ENCODE peak calls at places on chromosome 16, in six cellular contexts. One of them, this sample, is unnamed.

GRCh38 chr16:64975821-64976220 is 146.0 kb downstream of the CDH11 start:
- DNase-seq in esophagus muscularis mucosa: no peak
- DNase-seq in ovary: no peak
- DNase-seq in body of pancreas: no peak
- DNase-seq in breast epithelium: no peak
- DNase-seq in uterus: no peak
- DNase-seq in this sample: no peak

GRCh38 chr16:56411624-56412023 is 13.7 kb downstream of the AMFR start:
- DNase-seq in esophagus muscularis mucosa: no peak
- DNase-seq in ovary: no peak
- DNase-seq in body of pancreas: no peak
- DNase-seq in breast epithelium: no peak
- DNase-seq in uterus: no peak
- DNase-seq in this sample: no peak

GRCh38 chr16:67542464-67542863 is 13.8 kb downstream of the RIPOR1 start:
- DNase-seq in esophagus muscularis mucosa: no peak
- DNase-seq in ovary: no peak
- DNase-seq in body of pancreas: peak
- DNase-seq in breast epithelium: no peak
- DNase-seq in uterus: peak
- DNase-seq in this sample: no peak

GRCh38 chr16:57036315-57036714 is 47.0 kb downstream of the NLRC5 start:
- DNase-seq in esophagus muscularis mucosa: no peak
- DNase-seq in ovary: no peak
- DNase-seq in body of pancreas: no peak
- DNase-seq in breast epithelium: no peak
- DNase-seq in uterus: no peak
- DNase-seq in this sample: no peak

GRCh38 chr16:61432421-61432820 is 603.8 kb downstream of the CDH8 start:
- DNase-seq in esophagus muscularis mucosa: no peak
- DNase-seq in ovary: no peak
- DNase-seq in body of pancreas: no peak
- DNase-seq in breast epithelium: no peak
- DNase-seq in uterus: no peak
- DNase-seq in this sample: no peak

GRCh38 chr16:54938351-54939346 is 8.0 kb downstream of the IRX5 start:
- DNase-seq in esophagus muscularis mucosa: peak
- DNase-seq in ovary: no peak
- DNase-seq in body of pancreas: no peak
- DNase-seq in breast epithelium: peak
- DNase-seq in uterus: no peak
- DNase-seq in this sample: no peak

GRCh38 chr16:84703671-84704070 is 3.9 kb downstream of the USP10 start:
- DNase-seq in esophagus muscularis mucosa: no peak
- DNase-seq in ovary: no peak
- DNase-seq in body of pancreas: no peak
- DNase-seq in breast epithelium: no peak
- DNase-seq in uterus: no peak
- DNase-seq in this sample: no peak

GRCh38 chr16:2955438-2955778 is 8.7 kb upstream of the KREMEN2 start:
- DNase-seq in esophagus muscularis mucosa: no peak
- DNase-seq in ovary: no peak
- DNase-seq in body of pancreas: no peak
- DNase-seq in breast epithelium: no peak
- DNase-seq in uterus: no peak
- DNase-seq in this sample: no peak

GRCh38 chr16:17345043-17345442 is 125.7 kb downstream of the XYLT1 start:
- DNase-seq in esophagus muscularis mucosa: peak
- DNase-seq in ovary: no peak
- DNase-seq in body of pancreas: peak
- DNase-seq in breast epithelium: no peak
- DNase-seq in uterus: peak
- DNase-seq in this sample: no peak

GRCh38 chr16:69936252-69936651 is 14.9 kb upstream of the CLEC18A start:
- DNase-seq in esophagus muscularis mucosa: no peak
- DNase-seq in ovary: peak
- DNase-seq in body of pancreas: no peak
- DNase-seq in breast epithelium: no peak
- DNase-seq in uterus: no peak
- DNase-seq in this sample: no peak

GRCh38 chr16:6891486-6891885 is 441.2 kb upstream of the RBFOX1 start:
- DNase-seq in esophagus muscularis mucosa: peak
- DNase-seq in ovary: no peak
- DNase-seq in body of pancreas: no peak
- DNase-seq in breast epithelium: no peak
- DNase-seq in uterus: no peak
- DNase-seq in this sample: no peak

GRCh38 chr16:65392831-65393565 is 271.1 kb upstream of the CDH11 start:
- DNase-seq in esophagus muscularis mucosa: no peak
- DNase-seq in ovary: no peak
- DNase-seq in body of pancreas: no peak
- DNase-seq in breast epithelium: no peak
- DNase-seq in uterus: no peak
- DNase-seq in this sample: no peak

GRCh38 chr16:88303890-88304819 is 78.6 kb upstream of the ZNF469 start:
- DNase-seq in esophagus muscularis mucosa: no peak
- DNase-seq in ovary: peak
- DNase-seq in body of pancreas: peak
- DNase-seq in breast epithelium: no peak
- DNase-seq in uterus: peak
- DNase-seq in this sample: peak

GRCh38 chr16:25126820-25127232 is 15.3 kb downstream of the LCMT1 start:
- DNase-seq in esophagus muscularis mucosa: no peak
- DNase-seq in ovary: no peak
- DNase-seq in body of pancreas: peak
- DNase-seq in breast epithelium: no peak
- DNase-seq in uterus: peak
- DNase-seq in this sample: no peak

GRCh38 chr16:66467611-66468010 is 40.5 kb downstream of the BEAN1 start:
- DNase-seq in esophagus muscularis mucosa: no peak
- DNase-seq in ovary: peak
- DNase-seq in body of pancreas: no peak
- DNase-seq in breast epithelium: no peak
- DNase-seq in uterus: no peak
- DNase-seq in this sample: no peak

GRCh38 chr16:86708431-86708830 is 130.1 kb downstream of the FOXL1 start:
- DNase-seq in esophagus muscularis mucosa: no peak
- DNase-seq in ovary: no peak
- DNase-seq in body of pancreas: no peak
- DNase-seq in breast epithelium: no peak
- DNase-seq in uterus: no peak
- DNase-seq in this sample: no peak

GRCh38 chr16:86707581-86707980 is 129.2 kb downstream of the FOXL1 start:
- DNase-seq in esophagus muscularis mucosa: no peak
- DNase-seq in ovary: no peak
- DNase-seq in body of pancreas: no peak
- DNase-seq in breast epithelium: no peak
- DNase-seq in uterus: no peak
- DNase-seq in this sample: no peak

GRCh38 chr16:86706726-86707125 is 128.4 kb downstream of the FOXL1 start:
- DNase-seq in esophagus muscularis mucosa: no peak
- DNase-seq in ovary: no peak
- DNase-seq in body of pancreas: no peak
- DNase-seq in breast epithelium: no peak
- DNase-seq in uterus: no peak
- DNase-seq in this sample: no peak

GRCh38 chr16:86709103-86709502 is 130.8 kb downstream of the FOXL1 start:
- DNase-seq in esophagus muscularis mucosa: no peak
- DNase-seq in ovary: no peak
- DNase-seq in body of pancreas: no peak
- DNase-seq in breast epithelium: no peak
- DNase-seq in uterus: no peak
- DNase-seq in this sample: no peak

GRCh38 chr16:86707171-86707570 is 128.8 kb downstream of the FOXL1 start:
- DNase-seq in esophagus muscularis mucosa: no peak
- DNase-seq in ovary: no peak
- DNase-seq in body of pancreas: no peak
- DNase-seq in breast epithelium: no peak
- DNase-seq in uterus: no peak
- DNase-seq in this sample: no peak
- TF ChIP-seq POLR2A in esophagus muscularis mucosa: no peak
- TF ChIP-seq POLR2A in ovary: no peak
- TF ChIP-seq POLR2A in body of pancreas: no peak
- TF ChIP-seq POLR2A in breast epithelium: no peak
- TF ChIP-seq POLR2A in uterus: no peak
- TF ChIP-seq POLR2A in this sample: no peak

DNA sequence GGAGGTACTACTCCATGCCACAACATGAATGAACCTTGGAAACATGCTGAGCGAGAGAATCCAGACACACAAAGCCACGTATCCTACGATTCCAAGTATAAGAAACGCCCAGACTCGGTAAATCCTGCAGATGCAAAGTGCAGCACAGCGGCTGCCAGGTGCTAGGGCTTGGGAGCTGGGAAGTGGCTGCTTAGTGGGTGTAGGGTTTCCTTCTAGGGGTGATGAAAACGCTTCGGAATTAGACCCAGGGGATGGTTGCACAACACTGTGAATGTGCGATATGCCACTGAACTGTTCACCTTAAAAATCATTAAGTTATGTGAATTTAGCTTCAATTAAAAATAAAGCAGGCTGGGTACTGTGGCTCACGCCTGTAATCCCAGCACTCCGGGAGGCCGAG is 24.6 kb downstream of the ADCY9 start:
- DNase-seq in esophagus muscularis mucosa: no peak
- DNase-seq in ovary: no peak
- DNase-seq in body of pancreas: no peak
- DNase-seq in breast epithelium: no peak
- DNase-seq in uterus: no peak
- DNase-seq in this sample: no peak
- H3K4me3 ChIP-seq in esophagus muscularis mucosa: no peak
- H3K4me3 ChIP-seq in ovary: no peak
- H3K4me3 ChIP-seq in body of pancreas: no peak
- H3K4me3 ChIP-seq in breast epithelium: no peak
- H3K4me3 ChIP-seq in uterus: no peak
- H3K4me3 ChIP-seq in this sample: peak

GRCh38 chr16:83482545-83483162 is 325.1 kb upstream of the HSBP1 start:
- DNase-seq in esophagus muscularis mucosa: no peak
- DNase-seq in ovary: no peak
- DNase-seq in body of pancreas: no peak
- DNase-seq in breast epithelium: no peak
- DNase-seq in uterus: no peak
- DNase-seq in this sample: no peak
- TF ChIP-seq CTCF in esophagus muscularis mucosa: no peak
- TF ChIP-seq CTCF in ovary: no peak
- TF ChIP-seq CTCF in body of pancreas: no peak
- TF ChIP-seq CTCF in breast epithelium: no peak
- TF ChIP-seq CTCF in uterus: no peak
- TF ChIP-seq CTCF in this sample: no peak

GRCh38 chr16:31472559-31473203 is 729 bp downstream of the TGFB1I1 start:
- DNase-seq in esophagus muscularis mucosa: peak
- DNase-seq in ovary: peak
- DNase-seq in body of pancreas: peak
- DNase-seq in breast epithelium: peak
- DNase-seq in uterus: peak
- DNase-seq in this sample: peak
- TF ChIP-seq POLR2A in esophagus muscularis mucosa: no peak
- TF ChIP-seq POLR2A in ovary: peak
- TF ChIP-seq POLR2A in body of pancreas: no peak
- TF ChIP-seq POLR2A in breast epithelium: no peak
- TF ChIP-seq POLR2A in uterus: peak
- TF ChIP-seq POLR2A in this sample: no peak

DNA sequence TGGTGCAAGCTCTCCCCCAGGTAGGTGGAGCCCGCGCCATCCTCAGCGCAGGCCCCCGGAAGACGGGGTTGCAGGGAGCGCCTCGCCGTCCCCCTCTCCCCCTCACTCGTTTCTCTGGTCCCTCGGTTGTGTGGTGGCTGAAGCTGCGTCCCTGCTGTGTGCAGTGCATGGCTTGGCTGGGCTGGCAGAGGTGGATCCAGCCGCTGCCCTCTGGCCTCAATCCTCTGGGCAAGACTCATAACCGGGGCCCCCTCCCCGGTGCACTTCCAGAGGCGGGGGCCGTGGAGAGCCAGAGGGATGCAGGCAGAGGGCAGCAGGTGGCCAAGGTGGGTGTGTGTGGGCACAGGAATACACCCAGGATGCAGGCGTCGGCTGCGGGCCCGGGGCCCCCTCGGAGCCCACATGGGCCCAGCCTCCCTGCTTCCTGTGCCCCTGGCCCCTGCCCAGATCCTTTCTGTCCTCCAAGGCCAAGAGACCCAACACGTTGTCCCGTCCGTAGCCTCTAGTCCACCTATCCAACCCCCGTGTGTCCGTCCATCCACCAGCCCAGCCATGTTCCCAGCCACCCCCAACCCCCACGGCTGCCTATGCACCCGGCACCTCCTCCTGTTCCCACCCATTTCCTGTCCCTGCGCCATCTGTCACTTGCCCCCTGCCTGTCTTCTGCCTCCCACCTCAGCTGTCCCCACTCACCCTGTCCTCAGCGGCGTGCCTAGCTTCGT is 9.3 kb downstream of the TPSG1 start:
- DNase-seq in esophagus muscularis mucosa: no peak
- DNase-seq in ovary: no peak
- DNase-seq in body of pancreas: no peak
- DNase-seq in breast epithelium: no peak
- DNase-seq in uterus: no peak
- DNase-seq in this sample: no peak
- H3K4me3 ChIP-seq in esophagus muscularis mucosa: no peak
- H3K4me3 ChIP-seq in ovary: no peak
- H3K4me3 ChIP-seq in body of pancreas: no peak
- H3K4me3 ChIP-seq in breast epithelium: no peak
- H3K4me3 ChIP-seq in uterus: no peak
- H3K4me3 ChIP-seq in this sample: no peak

GRCh38 chr16:46627746-46628145 is 6.6 kb upstream of the SHCBP1 start:
- DNase-seq in esophagus muscularis mucosa: no peak
- DNase-seq in ovary: no peak
- DNase-seq in body of pancreas: no peak
- DNase-seq in breast epithelium: no peak
- DNase-seq in uterus: no peak
- DNase-seq in this sample: no peak

GRCh38 chr16:46632778-46633733 is 11.9 kb upstream of the SHCBP1 start:
- DNase-seq in esophagus muscularis mucosa: no peak
- DNase-seq in ovary: no peak
- DNase-seq in body of pancreas: no peak
- DNase-seq in breast epithelium: no peak
- DNase-seq in uterus: no peak
- DNase-seq in this sample: no peak

GRCh38 chr16:46629331-46629843 is 8.2 kb upstream of the SHCBP1 start:
- DNase-seq in esophagus muscularis mucosa: no peak
- DNase-seq in ovary: no peak
- DNase-seq in body of pancreas: no peak
- DNase-seq in breast epithelium: no peak
- DNase-seq in uterus: no peak
- DNase-seq in this sample: no peak
- TF ChIP-seq CTCF in esophagus muscularis mucosa: no peak
- TF ChIP-seq CTCF in ovary: no peak
- TF ChIP-seq CTCF in body of pancreas: no peak
- TF ChIP-seq CTCF in breast epithelium: no peak
- TF ChIP-seq CTCF in uterus: no peak
- TF ChIP-seq CTCF in this sample: peak

DNA sequence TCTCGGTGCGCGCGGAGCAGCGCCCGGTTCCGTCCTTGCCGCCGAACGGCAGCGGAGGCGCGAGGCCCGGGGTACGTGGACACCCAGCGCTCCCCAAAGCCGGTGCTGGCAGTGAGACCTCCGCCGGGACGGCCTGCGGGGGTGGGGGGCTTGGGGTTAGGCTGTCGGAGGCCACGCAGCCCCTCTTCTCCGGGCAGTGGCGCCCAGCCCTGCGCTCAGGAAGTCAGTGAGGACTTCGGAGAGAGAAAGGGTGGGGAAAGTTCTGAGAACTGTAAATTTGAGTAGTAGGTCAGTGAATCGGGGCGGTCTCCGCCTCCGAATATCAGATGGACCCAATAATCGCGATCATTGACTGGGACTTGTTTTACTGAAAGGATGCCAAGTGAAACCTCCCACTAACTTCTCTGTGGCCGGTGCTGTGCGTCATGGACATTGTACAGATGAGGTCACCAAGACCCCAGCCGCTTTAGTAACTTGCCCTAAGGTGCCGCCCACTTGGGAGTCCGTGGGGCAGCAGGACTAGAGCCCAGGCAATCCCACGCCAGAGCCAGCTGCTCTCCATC is 468 bp downstream of the IL4R start:
- DNase-seq in esophagus muscularis mucosa: no peak
- DNase-seq in ovary: peak
- DNase-seq in body of pancreas: peak
- DNase-seq in breast epithelium: no peak
- DNase-seq in uterus: peak
- DNase-seq in this sample: peak
- TF ChIP-seq POLR2A in esophagus muscularis mucosa: peak
- TF ChIP-seq POLR2A in ovary: no peak
- TF ChIP-seq POLR2A in body of pancreas: no peak
- TF ChIP-seq POLR2A in breast epithelium: no peak
- TF ChIP-seq POLR2A in uterus: peak
- TF ChIP-seq POLR2A in this sample: peak

This sample was measured in right lobe of liver.